ENCODE peak calls at places on chromosomes 4 and X, in six cellular contexts. B is upper lobe of right lung; C is activated B cell treated with CpG ODN at 0.5 μM for 24 hours; L is CD8-positive, alpha-beta T cell; H is foreskin fibroblast; T is dorsolateral prefrontal cortex. G is an unnamed sample.

GRCh38 chr4:609400-610050 is 15.8 kb upstream of the PDE6B start:
- DNase-seq in B (no peak), C (no peak), L (no peak), H (no peak), T (no peak), G (no peak)

GRCh38 chr4:142473960-142474338 is 372.2 kb downstream of the INPP4B start:
- DNase-seq in B (no peak), C (no peak), L (no peak), H (no peak), T (no peak), G (no peak)

GRCh38 chr4:169582706-169583105 is 29.7 kb downstream of the NEK1 start:
- DNase-seq in B (no peak), C (no peak), L (no peak), H (peak; percentile 80), T (no peak), G (no peak)

GRCh38 chrX:22110729-22111494 is 78.8 kb downstream of the PHEX start:
- DNase-seq in B (no peak), C (no peak), L (no peak), H (peak; percentile 38), T (no peak), G (no peak)

GRCh38 chrX:9997524-9997923 is 30.4 kb downstream of the CLDN34 start:
- DNase-seq in B (no peak), C (no peak), L (no peak), H (no peak), T (no peak), G (no peak)

GRCh38 chr4:156961241-156962068 is 10.1 kb downstream of the PDGFC start:
- DNase-seq in B (no peak), C (no peak), L (no peak), H (no peak), T (no peak), G (no peak)

GRCh38 chrX:118350221-118350620 is 4.3 kb downstream of the WDR44 start:
- DNase-seq in B (no peak), C (no peak), L (no peak), H (peak; percentile 47), T (no peak), G (no peak)

GRCh38 chrX:1249101-1249887 is 19.3 kb upstream of the CSF2RA start:
- DNase-seq in B (peak; percentile 78), C (peak; percentile 25), L (no peak), H (peak; percentile 31), T (no peak), G (peak; percentile 83)

GRCh38 chr4:87461281-87461700 is 38.9 kb downstream of the NUDT9 start:
- DNase-seq in B (no peak), C (no peak), L (no peak), H (peak; percentile 5), T (no peak), G (no peak)

GRCh38 chr4:41476310-41476709 is 61.6 kb upstream of the LIMCH1 start:
- DNase-seq in B (no peak), C (no peak), L (no peak), H (no peak), T (no peak), G (no peak)

GRCh38 chrX:27444093-27444908 is 18.8 kb downstream of the PPP4R3C start:
- DNase-seq in B (no peak), C (no peak), L (no peak), H (no peak), T (no peak), G (no peak)

GRCh38 chr4:109729155-109729562 is 711 bp downstream of the PLA2G12A start:
- DNase-seq in B (no peak), C (no peak), L (no peak), H (peak; percentile 20), T (no peak), G (no peak)

GRCh38 chr4:41050116-41050515 is 164.2 kb downstream of the APBB2 start:
- DNase-seq in B (no peak), C (no peak), L (no peak), H (no peak), T (no peak), G (no peak)

GRCh38 chr4:85407546-85407945 is 67.4 kb upstream of the ARHGAP24 start:
- DNase-seq in B (no peak), C (no peak), L (no peak), H (no peak), T (no peak), G (no peak)

GRCh38 chr4:134762053-134762452 is 560.5 kb upstream of the PABPC4L start:
- DNase-seq in B (no peak), C (no peak), L (no peak), H (no peak), T (no peak), G (no peak)

GRCh38 chr4:73137121-73137520 is 67.6 kb upstream of the COX18 start:
- DNase-seq in B (no peak), C (no peak), L (no peak), H (no peak), T (no peak), G (no peak)

GRCh38 chr4:13452927-13453579 is 31.1 kb downstream of the RAB28 start:
- DNase-seq in B (no peak), C (no peak), L (no peak), H (no peak), T (no peak), G (no peak)

GRCh38 chrX:38069273-38069672 is 62.9 kb downstream of the SYTL5 start:
- DNase-seq in B (no peak), C (no peak), L (no peak), H (no peak), T (no peak), G (no peak)

GRCh38 chrX:100649550-100650356 is 5.8 kb downstream of the SRPX2 start:
- DNase-seq in B (peak; percentile 59), C (no peak), L (no peak), H (peak; percentile 96), T (no peak), G (peak; percentile 82)

GRCh38 chr4:121951570-121952110 is at the start of gene TRPC3:
- DNase-seq in B (peak; percentile 70), C (peak; percentile 32), L (no peak), H (peak; percentile 61), T (peak; percentile 59), G (no peak)

GRCh38 chrX:11085305-11085704 is 25.8 kb upstream of the HCCS start:
- DNase-seq in B (no peak), C (no peak), L (no peak), H (no peak), T (no peak), G (no peak)

GRCh38 chr4:107531927-107532326 is 188.1 kb downstream of the PAPSS1 start:
- DNase-seq in B (no peak), C (no peak), L (no peak), H (no peak), T (no peak), G (no peak)
- TF ChIP-seq CTCF in B (no peak), C (no peak), L (no peak), H (no peak), T (no peak), G (no peak)

GRCh38 chrX:70129811-70130210 is 3.4 kb upstream of the IGBP1 start:
- DNase-seq in B (no peak), C (no peak), L (no peak), H (peak; percentile 13), T (no peak), G (no peak)

GRCh38 chrX:70124678-70125077 is 8.6 kb upstream of the IGBP1 start:
- DNase-seq in B (no peak), C (no peak), L (no peak), H (no peak), T (no peak), G (no peak)

GRCh38 chrX:70132877-70133302 is 357 bp upstream of the IGBP1 start:
- DNase-seq in B (no peak), C (no peak), L (no peak), H (no peak), T (no peak), G (peak; percentile 0)

GRCh38 chrX:70132244-70132643 is 1.0 kb upstream of the IGBP1 start:
- DNase-seq in B (no peak), C (no peak), L (no peak), H (no peak), T (no peak), G (no peak)

DNA sequence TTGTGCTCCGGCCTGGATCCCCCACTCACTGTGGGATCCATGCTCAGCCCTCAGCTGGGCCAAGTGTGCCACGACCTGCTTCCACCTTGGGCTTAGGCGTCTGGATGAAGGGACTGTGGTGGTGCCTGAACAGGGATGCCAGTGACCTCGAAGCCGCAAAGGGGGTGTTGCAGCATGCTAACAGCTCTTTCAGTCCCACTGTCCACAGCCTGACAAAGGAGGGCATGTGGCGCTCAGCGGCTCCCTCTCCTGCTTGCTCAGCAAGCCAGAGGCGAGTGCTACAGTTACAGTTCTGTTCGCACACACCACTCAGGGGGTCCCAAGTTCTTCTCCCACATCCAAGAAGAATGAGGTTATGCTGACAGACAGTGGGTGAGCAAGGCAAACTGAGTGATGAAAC is 5.2 kb upstream of the IGBP1 start:
- DNase-seq in B (no peak), C (no peak), L (no peak), H (no peak), T (no peak), G (no peak)
- TF ChIP-seq CTCF in B (no peak), C (no peak), L (no peak), H (no peak), T (no peak), G (no peak)

GRCh38 chr4:7381221-7381889 is 53.4 kb downstream of the PSAPL1 start:
- DNase-seq in B (peak; percentile 44), C (no peak), L (no peak), H (no peak), T (peak; percentile 63), G (peak; percentile 4)
- TF ChIP-seq CTCF in B (no peak), C (no peak), L (no peak), H (no peak), T (no peak), G (peak; percentile 54)

GRCh38 chrX:5458300-5458699 is 770.4 kb downstream of the NLGN4X start:
- DNase-seq in B (no peak), C (no peak), L (no peak), H (no peak), T (no peak), G (no peak)
- TF ChIP-seq CTCF in B (no peak), C (no peak), L (no peak), H (no peak), T (no peak), G (no peak)

GRCh38 chr4:161564230-161564834 is 599.5 kb downstream of the FSTL5 start:
- DNase-seq in B (no peak), C (no peak), L (no peak), H (peak; percentile 27), T (no peak), G (no peak)
- TF ChIP-seq CTCF in B (peak; percentile 40), C (no peak), L (no peak), H (no peak), T (peak; percentile 52), G (peak; percentile 53)